ENCODE peak calls at places on chromosome 12, in seven cellular contexts. One of them, this sample, is unnamed.

GRCh38 chr12:132327351-132328171 is 1.8 kb downstream of the GALNT9 start:
- DNase-seq in HCT116: no peak
- DNase-seq in K562: no peak
- DNase-seq in A549: peak
- DNase-seq in HepG2: no peak
- DNase-seq in endothelial cell of umbilical vein: peak
- DNase-seq in H1: no peak
- DNase-seq in this sample: peak

GRCh38 chr12:52672321-52672933 is 7.8 kb downstream of the KRT1 start:
- DNase-seq in HCT116: peak
- DNase-seq in K562: no peak
- DNase-seq in A549: no peak
- DNase-seq in HepG2: peak
- DNase-seq in endothelial cell of umbilical vein: no peak
- DNase-seq in H1: no peak
- DNase-seq in this sample: no peak

GRCh38 chr12:14986449-14986848 is 13.6 kb downstream of the PDE6H start:
- DNase-seq in HCT116: no peak
- DNase-seq in K562: no peak
- DNase-seq in A549: no peak
- DNase-seq in HepG2: no peak
- DNase-seq in endothelial cell of umbilical vein: peak
- DNase-seq in H1: no peak
- DNase-seq in this sample: no peak

GRCh38 chr12:91811481-91812287 is 334.0 kb downstream of the BTG1 start:
- DNase-seq in HCT116: peak
- DNase-seq in K562: peak
- DNase-seq in A549: peak
- DNase-seq in HepG2: peak
- DNase-seq in endothelial cell of umbilical vein: peak
- DNase-seq in H1: no peak
- DNase-seq in this sample: peak

GRCh38 chr12:22321620-22322019 is 12.9 kb downstream of the ST8SIA1 start:
- DNase-seq in HCT116: no peak
- DNase-seq in K562: no peak
- DNase-seq in A549: no peak
- DNase-seq in HepG2: no peak
- DNase-seq in endothelial cell of umbilical vein: no peak
- DNase-seq in H1: no peak
- DNase-seq in this sample: peak

GRCh38 chr12:123499332-123499731 is 34.2 kb downstream of the RILPL1 start:
- DNase-seq in HCT116: no peak
- DNase-seq in K562: no peak
- DNase-seq in A549: no peak
- DNase-seq in HepG2: no peak
- DNase-seq in endothelial cell of umbilical vein: no peak
- DNase-seq in H1: no peak
- DNase-seq in this sample: no peak

GRCh38 chr12:67442347-67442841 is 173.2 kb downstream of the CAND1 start:
- DNase-seq in HCT116: no peak
- DNase-seq in K562: no peak
- DNase-seq in A549: no peak
- DNase-seq in HepG2: no peak
- DNase-seq in endothelial cell of umbilical vein: no peak
- DNase-seq in H1: no peak
- DNase-seq in this sample: no peak

GRCh38 chr12:129827985-129828384 is 75.8 kb downstream of the TMEM132D start:
- DNase-seq in HCT116: no peak
- DNase-seq in K562: no peak
- DNase-seq in A549: no peak
- DNase-seq in HepG2: no peak
- DNase-seq in endothelial cell of umbilical vein: no peak
- DNase-seq in H1: no peak
- DNase-seq in this sample: no peak

GRCh38 chr12:64171715-64172114 is 50.4 kb downstream of the KICS2 start:
- DNase-seq in HCT116: peak
- DNase-seq in K562: no peak
- DNase-seq in A549: peak
- DNase-seq in HepG2: peak
- DNase-seq in endothelial cell of umbilical vein: peak
- DNase-seq in H1: no peak
- DNase-seq in this sample: no peak

GRCh38 chr12:24084800-24085199 is 135.3 kb upstream of the SOX5 start:
- DNase-seq in HCT116: no peak
- DNase-seq in K562: no peak
- DNase-seq in A549: no peak
- DNase-seq in HepG2: no peak
- DNase-seq in endothelial cell of umbilical vein: no peak
- DNase-seq in H1: no peak
- DNase-seq in this sample: no peak

GRCh38 chr12:101855364-101855884 is 22.0 kb upstream of the DRAM1 start:
- DNase-seq in HCT116: no peak
- DNase-seq in K562: peak
- DNase-seq in A549: no peak
- DNase-seq in HepG2: peak
- DNase-seq in endothelial cell of umbilical vein: peak
- DNase-seq in H1: no peak
- DNase-seq in this sample: peak

GRCh38 chr12:25877446-25877845 is 81.0 kb upstream of the RASSF8 start:
- DNase-seq in HCT116: no peak
- DNase-seq in K562: no peak
- DNase-seq in A549: no peak
- DNase-seq in HepG2: no peak
- DNase-seq in endothelial cell of umbilical vein: no peak
- DNase-seq in H1: no peak
- DNase-seq in this sample: no peak

GRCh38 chr12:104964167-104964566 is 6.1 kb upstream of the SLC41A2 start:
- DNase-seq in HCT116: no peak
- DNase-seq in K562: no peak
- DNase-seq in A549: no peak
- DNase-seq in HepG2: no peak
- DNase-seq in endothelial cell of umbilical vein: no peak
- DNase-seq in H1: no peak
- DNase-seq in this sample: no peak

DNA sequence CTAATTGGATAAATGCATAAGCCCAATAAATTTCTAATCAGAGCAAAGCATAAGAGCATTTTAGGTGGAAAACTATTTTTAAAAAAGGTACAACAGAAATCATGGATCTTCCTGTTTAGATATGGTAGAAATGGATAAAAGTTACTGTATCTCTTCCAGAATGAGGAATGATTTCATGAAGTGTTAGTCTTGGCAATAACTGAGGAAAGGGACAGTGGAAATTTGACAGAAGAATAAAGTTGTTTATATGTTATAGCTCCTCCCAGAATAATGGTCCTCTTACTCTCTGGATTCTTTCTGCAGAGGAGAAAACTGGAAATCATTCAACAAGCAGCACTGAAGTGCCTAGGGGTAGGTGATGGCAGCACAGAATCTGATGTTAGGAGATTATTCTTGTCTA is 32.4 kb upstream of the BMAL2 start:
- DNase-seq in HCT116: no peak
- DNase-seq in K562: no peak
- DNase-seq in A549: no peak
- DNase-seq in HepG2: no peak
- DNase-seq in endothelial cell of umbilical vein: peak
- DNase-seq in H1: no peak
- DNase-seq in this sample: no peak
- TF ChIP-seq POLR2A in HCT116: no peak
- TF ChIP-seq POLR2A in K562: no peak
- TF ChIP-seq POLR2A in A549: no peak
- TF ChIP-seq POLR2A in HepG2: no peak
- TF ChIP-seq POLR2A in endothelial cell of umbilical vein: no peak
- TF ChIP-seq POLR2A in H1: no peak
- TF ChIP-seq POLR2A in this sample: no peak

DNA sequence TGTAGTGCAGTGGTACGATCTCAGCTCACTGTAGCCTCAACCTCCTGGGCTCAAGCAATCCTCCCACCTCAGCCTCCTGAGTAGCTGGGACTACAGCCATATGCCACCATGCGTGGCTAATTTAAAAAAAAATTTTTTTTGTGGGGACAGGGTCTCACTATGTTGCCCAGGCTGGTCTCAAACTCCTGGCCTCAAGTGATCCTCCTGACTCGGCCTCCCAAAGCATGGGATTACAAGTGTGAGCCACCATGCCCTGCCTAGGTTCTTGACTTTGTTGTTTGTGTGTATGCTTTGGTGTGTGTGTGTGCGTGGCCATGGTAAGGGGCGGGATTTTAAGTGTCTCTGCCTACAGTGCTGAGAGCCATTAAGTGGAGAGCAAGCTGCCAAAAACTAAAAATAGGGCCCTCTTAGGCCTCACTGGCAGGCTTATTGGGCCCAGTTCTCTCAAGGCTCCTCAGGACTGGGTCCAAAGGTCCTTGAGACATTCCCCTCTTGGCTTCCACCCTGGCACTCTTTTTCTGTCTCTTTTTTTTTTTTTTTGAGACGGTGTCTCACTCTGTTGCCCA is 5.1 kb downstream of the COX14 start:
- DNase-seq in HCT116: no peak
- DNase-seq in K562: no peak
- DNase-seq in A549: no peak
- DNase-seq in HepG2: no peak
- DNase-seq in endothelial cell of umbilical vein: no peak
- DNase-seq in H1: no peak
- DNase-seq in this sample: no peak
- TF ChIP-seq MAX in HCT116: no peak
- TF ChIP-seq MAX in K562: no peak
- TF ChIP-seq MAX in A549: no peak
- TF ChIP-seq MAX in HepG2: no peak
- TF ChIP-seq MAX in endothelial cell of umbilical vein: no peak
- TF ChIP-seq MAX in H1: no peak
- TF ChIP-seq MAX in this sample: no peak

DNA sequence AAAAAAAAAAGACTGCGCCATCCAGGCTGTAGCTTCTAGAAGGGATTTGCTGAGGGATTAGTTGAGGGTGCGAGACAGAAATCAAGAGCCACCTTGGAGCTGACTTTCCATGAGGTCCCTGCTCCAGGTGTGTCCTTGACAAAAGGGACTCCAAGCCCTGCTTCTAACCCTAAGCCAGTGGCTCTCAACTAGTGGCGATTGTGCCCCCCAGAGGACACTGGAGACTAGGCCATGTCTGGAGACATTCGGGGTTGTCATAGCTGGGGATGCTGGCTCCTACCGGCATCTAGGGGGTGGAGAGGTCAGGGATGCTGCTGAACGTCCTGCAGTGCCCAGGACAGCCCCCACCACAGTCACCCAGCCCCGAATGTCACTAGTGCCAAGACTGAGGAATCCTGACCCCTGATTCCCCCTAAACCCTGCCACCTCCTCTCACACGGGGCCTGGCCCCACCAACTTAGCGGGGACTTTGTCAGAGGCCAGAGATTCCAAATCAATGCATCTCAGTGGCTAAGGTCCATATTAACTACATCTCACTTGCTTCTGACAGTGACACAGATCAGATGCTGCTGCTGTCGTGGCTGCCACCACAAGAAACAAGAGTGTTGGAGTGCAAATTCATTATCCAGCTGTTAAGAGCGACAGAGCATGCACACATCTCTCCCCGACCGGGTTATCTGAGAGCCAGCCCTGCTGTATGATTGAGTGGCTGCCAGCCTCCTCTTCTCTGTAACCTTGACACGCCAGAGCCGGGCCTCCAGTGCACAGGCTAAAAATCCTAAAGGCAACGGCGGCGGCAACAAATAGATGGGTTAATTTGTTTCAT is 40.4 kb downstream of the SPRING1 start:
- DNase-seq in HCT116: peak
- DNase-seq in K562: peak
- DNase-seq in A549: peak
- DNase-seq in HepG2: peak
- DNase-seq in endothelial cell of umbilical vein: no peak
- DNase-seq in H1: no peak
- DNase-seq in this sample: peak
- TF ChIP-seq CTCF in HCT116: peak
- TF ChIP-seq CTCF in K562: peak
- TF ChIP-seq CTCF in A549: peak
- TF ChIP-seq CTCF in HepG2: peak
- TF ChIP-seq CTCF in endothelial cell of umbilical vein: peak
- TF ChIP-seq CTCF in H1: peak
- TF ChIP-seq CTCF in this sample: peak

GRCh38 chr12:93402333-93403311 is 24.9 kb downstream of the NUDT4 start:
- DNase-seq in HCT116: no peak
- DNase-seq in K562: no peak
- DNase-seq in A549: no peak
- DNase-seq in HepG2: no peak
- DNase-seq in endothelial cell of umbilical vein: no peak
- DNase-seq in H1: no peak
- DNase-seq in this sample: no peak

GRCh38 chr12:93407283-93407962 is 29.7 kb downstream of the NUDT4 start:
- DNase-seq in HCT116: no peak
- DNase-seq in K562: no peak
- DNase-seq in A549: no peak
- DNase-seq in HepG2: no peak
- DNase-seq in endothelial cell of umbilical vein: no peak
- DNase-seq in H1: no peak
- DNase-seq in this sample: no peak

GRCh38 chr12:93407963-93408283 is 30.2 kb downstream of the NUDT4 start:
- DNase-seq in HCT116: no peak
- DNase-seq in K562: no peak
- DNase-seq in A549: no peak
- DNase-seq in HepG2: no peak
- DNase-seq in endothelial cell of umbilical vein: no peak
- DNase-seq in H1: no peak
- DNase-seq in this sample: no peak

GRCh38 chr12:93404961-93405849 is 27.5 kb downstream of the NUDT4 start:
- DNase-seq in HCT116: no peak
- DNase-seq in K562: no peak
- DNase-seq in A549: no peak
- DNase-seq in HepG2: no peak
- DNase-seq in endothelial cell of umbilical vein: no peak
- DNase-seq in H1: no peak
- DNase-seq in this sample: no peak

GRCh38 chr12:93403988-93404803 is 26.5 kb downstream of the NUDT4 start:
- DNase-seq in HCT116: no peak
- DNase-seq in K562: no peak
- DNase-seq in A549: no peak
- DNase-seq in HepG2: no peak
- DNase-seq in endothelial cell of umbilical vein: no peak
- DNase-seq in H1: no peak
- DNase-seq in this sample: peak
- TF ChIP-seq POLR2A in HCT116: no peak
- TF ChIP-seq POLR2A in K562: peak
- TF ChIP-seq POLR2A in A549: no peak
- TF ChIP-seq POLR2A in HepG2: no peak
- TF ChIP-seq POLR2A in endothelial cell of umbilical vein: no peak
- TF ChIP-seq POLR2A in H1: no peak
- TF ChIP-seq POLR2A in this sample: no peak

DNA sequence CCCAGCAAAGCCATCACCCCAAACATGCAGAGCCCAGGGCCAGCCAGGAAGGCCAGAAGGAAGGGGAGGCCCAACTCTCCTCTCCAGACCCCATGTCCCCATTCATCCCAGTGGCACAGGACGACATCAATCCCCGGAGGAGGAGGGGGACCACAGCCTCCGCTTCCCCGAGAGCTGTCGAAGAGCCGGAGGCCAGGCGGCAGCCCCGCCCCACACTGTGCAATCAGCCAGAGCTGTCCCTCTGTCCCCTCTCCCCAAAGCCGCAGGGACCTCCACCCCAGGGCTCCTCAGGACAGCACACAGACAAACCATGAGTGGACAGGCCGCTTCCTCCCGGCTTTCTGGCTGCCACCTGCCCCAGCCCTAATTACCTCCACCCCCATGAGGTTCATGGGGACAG is 16.8 kb downstream of the RAB35 start:
- DNase-seq in HCT116: no peak
- DNase-seq in K562: no peak
- DNase-seq in A549: no peak
- DNase-seq in HepG2: no peak
- DNase-seq in endothelial cell of umbilical vein: no peak
- DNase-seq in H1: no peak
- DNase-seq in this sample: no peak
- TF ChIP-seq MAX in HCT116: no peak
- TF ChIP-seq MAX in K562: no peak
- TF ChIP-seq MAX in A549: no peak
- TF ChIP-seq MAX in HepG2: no peak
- TF ChIP-seq MAX in endothelial cell of umbilical vein: no peak
- TF ChIP-seq MAX in H1: no peak
- TF ChIP-seq MAX in this sample: no peak